ENCODE peak calls at places on chromosomes 13 and 19, in five cellular contexts. One of them, this sample, is unnamed.

GRCh38 chr13:89518289-89519077 is 1829.0 kb upstream of the MIR17HG start:
- DNase-seq in K562: no peak
- DNase-seq in uterus: no peak
- DNase-seq in NB4: no peak
- DNase-seq in Peyer's patch: no peak
- DNase-seq in this sample: no peak

GRCh38 chr19:8519388-8519787 is 5.4 kb upstream of the ZNF414 start:
- DNase-seq in K562: no peak
- DNase-seq in uterus: no peak
- DNase-seq in NB4: no peak
- DNase-seq in Peyer's patch: no peak
- DNase-seq in this sample: no peak

GRCh38 chr19:8648240-8648639 is 17.8 kb downstream of the NFILZ start:
- DNase-seq in K562: no peak
- DNase-seq in uterus: no peak
- DNase-seq in NB4: peak
- DNase-seq in Peyer's patch: no peak
- DNase-seq in this sample: no peak

GRCh38 chr13:46728777-46729176 is 68.2 kb downstream of the ESD start:
- DNase-seq in K562: peak
- DNase-seq in uterus: no peak
- DNase-seq in NB4: peak
- DNase-seq in Peyer's patch: no peak
- DNase-seq in this sample: peak

GRCh38 chr13:113981201-113981605 is 7.3 kb upstream of the C13orf46 start:
- DNase-seq in K562: no peak
- DNase-seq in uterus: no peak
- DNase-seq in NB4: no peak
- DNase-seq in Peyer's patch: peak
- DNase-seq in this sample: no peak

GRCh38 chr13:106710267-106710666 is 142.3 kb upstream of the ARGLU1 start:
- DNase-seq in K562: no peak
- DNase-seq in uterus: peak
- DNase-seq in NB4: no peak
- DNase-seq in Peyer's patch: no peak
- DNase-seq in this sample: no peak

GRCh38 chr19:28554321-28555091 is 658.4 kb downstream of the UQCRFS1 start:
- DNase-seq in K562: no peak
- DNase-seq in uterus: no peak
- DNase-seq in NB4: no peak
- DNase-seq in Peyer's patch: no peak
- DNase-seq in this sample: no peak

GRCh38 chr13:49810825-49811526 is 18.5 kb upstream of the KPNA3 start:
- DNase-seq in K562: no peak
- DNase-seq in uterus: no peak
- DNase-seq in NB4: peak
- DNase-seq in Peyer's patch: no peak
- DNase-seq in this sample: no peak

GRCh38 chr19:39937094-39937493 is 2.7 kb upstream of the FCGBP start:
- DNase-seq in K562: no peak
- DNase-seq in uterus: no peak
- DNase-seq in NB4: peak
- DNase-seq in Peyer's patch: no peak
- DNase-seq in this sample: no peak

GRCh38 chr13:50766043-50766442 is 77.4 kb downstream of the DLEU7 start:
- DNase-seq in K562: no peak
- DNase-seq in uterus: no peak
- DNase-seq in NB4: no peak
- DNase-seq in Peyer's patch: no peak
- DNase-seq in this sample: no peak

GRCh38 chr19:10113592-10113963 is 2.1 kb downstream of the P2RY11 start:
- DNase-seq in K562: no peak
- DNase-seq in uterus: no peak
- DNase-seq in NB4: no peak
- DNase-seq in Peyer's patch: no peak
- DNase-seq in this sample: no peak

GRCh38 chr13:93080587-93080986 is 146.0 kb upstream of the GPC6 start:
- DNase-seq in K562: no peak
- DNase-seq in uterus: no peak
- DNase-seq in NB4: no peak
- DNase-seq in Peyer's patch: no peak
- DNase-seq in this sample: no peak

GRCh38 chr19:40616178-40616577 is 15.0 kb downstream of the LTBP4 start:
- DNase-seq in K562: no peak
- DNase-seq in uterus: no peak
- DNase-seq in NB4: no peak
- DNase-seq in Peyer's patch: no peak
- DNase-seq in this sample: no peak

GRCh38 chr13:70171151-70171550 is 62.9 kb upstream of the KLHL1 start:
- DNase-seq in K562: no peak
- DNase-seq in uterus: no peak
- DNase-seq in NB4: no peak
- DNase-seq in Peyer's patch: no peak
- DNase-seq in this sample: no peak

GRCh38 chr13:41470187-41470586 is 12.8 kb downstream of the RGCC start:
- DNase-seq in K562: no peak
- DNase-seq in uterus: no peak
- DNase-seq in NB4: no peak
- DNase-seq in Peyer's patch: no peak
- DNase-seq in this sample: no peak

GRCh38 chr19:45999653-46000121 is 4.4 kb downstream of the CCDC61 start:
- DNase-seq in K562: peak
- DNase-seq in uterus: no peak
- DNase-seq in NB4: no peak
- DNase-seq in Peyer's patch: no peak
- DNase-seq in this sample: peak

GRCh38 chr13:37074703-37075102 is 15.2 kb upstream of the SUPT20H start:
- DNase-seq in K562: no peak
- DNase-seq in uterus: no peak
- DNase-seq in NB4: peak
- DNase-seq in Peyer's patch: no peak
- DNase-seq in this sample: peak

GRCh38 chr13:26601669-26602068 is 44.2 kb downstream of the WASF3 start:
- DNase-seq in K562: no peak
- DNase-seq in uterus: no peak
- DNase-seq in NB4: peak
- DNase-seq in Peyer's patch: no peak
- DNase-seq in this sample: no peak

GRCh38 chr19:33758541-33759013 is 38.1 kb upstream of the KCTD15 start:
- DNase-seq in K562: no peak
- DNase-seq in uterus: no peak
- DNase-seq in NB4: no peak
- DNase-seq in Peyer's patch: no peak
- DNase-seq in this sample: no peak

GRCh38 chr13:110238795-110239194 is 68.2 kb downstream of the COL4A1 start:
- DNase-seq in K562: no peak
- DNase-seq in uterus: no peak
- DNase-seq in NB4: no peak
- DNase-seq in Peyer's patch: no peak
- DNase-seq in this sample: no peak

GRCh38 chr19:46656541-46656940 is 4.4 kb downstream of the DACT3 start:
- DNase-seq in K562: no peak
- DNase-seq in uterus: no peak
- DNase-seq in NB4: no peak
- DNase-seq in Peyer's patch: no peak
- DNase-seq in this sample: no peak

GRCh38 chr19:6233051-6233826 is 46.5 kb downstream of the MLLT1 start:
- DNase-seq in K562: no peak
- DNase-seq in uterus: peak
- DNase-seq in NB4: peak
- DNase-seq in Peyer's patch: peak
- DNase-seq in this sample: no peak

GRCh38 chr13:25186187-25186586 is 14.1 kb upstream of the AMER2 start:
- DNase-seq in K562: no peak
- DNase-seq in uterus: no peak
- DNase-seq in NB4: no peak
- DNase-seq in Peyer's patch: no peak
- DNase-seq in this sample: no peak

GRCh38 chr19:43934985-43935708 is at the start of gene ZNF45:
- DNase-seq in K562: peak
- DNase-seq in uterus: peak
- DNase-seq in NB4: peak
- DNase-seq in Peyer's patch: peak
- DNase-seq in this sample: peak
- TF ChIP-seq POLR2A in K562: peak
- TF ChIP-seq POLR2A in uterus: no peak
- TF ChIP-seq POLR2A in NB4: peak
- TF ChIP-seq POLR2A in Peyer's patch: no peak
- TF ChIP-seq POLR2A in this sample: peak

DNA sequence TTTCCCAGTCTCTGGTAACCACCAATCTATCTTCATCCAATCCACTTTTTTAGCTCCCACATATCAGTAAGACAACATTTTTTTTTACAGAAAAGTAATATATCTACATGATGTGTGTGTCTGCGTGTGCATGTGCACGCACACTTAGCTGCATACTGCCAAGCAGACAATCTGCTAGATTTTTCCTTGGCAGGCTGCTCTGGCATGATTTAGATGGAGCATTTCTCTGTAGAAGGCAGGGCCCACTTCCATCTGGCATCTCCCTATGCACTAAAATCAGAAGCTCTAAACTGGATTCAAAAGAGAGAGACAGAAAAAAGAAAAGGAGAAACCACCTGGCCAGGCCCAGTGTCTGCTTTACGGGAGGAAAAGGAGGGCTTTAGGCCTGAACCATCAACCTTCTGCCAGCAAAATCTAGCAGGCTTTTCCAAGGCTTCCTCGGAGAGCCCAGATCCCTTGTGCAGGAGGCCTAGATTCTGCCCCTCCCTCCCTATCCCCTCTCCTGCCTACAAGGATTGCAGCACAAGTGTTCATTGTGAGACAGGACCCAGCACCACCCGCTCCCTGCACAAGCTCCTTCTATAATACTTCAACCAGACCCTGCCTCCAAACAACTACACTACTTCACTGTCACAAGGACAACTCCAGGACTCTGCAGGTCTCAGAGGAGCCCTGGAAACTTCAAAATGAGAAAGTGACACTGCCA is 99.3 kb downstream of the DOCK9 start:
- DNase-seq in K562: no peak
- DNase-seq in uterus: no peak
- DNase-seq in NB4: no peak
- DNase-seq in Peyer's patch: no peak
- DNase-seq in this sample: no peak
- TF ChIP-seq POLR2A in K562: no peak
- TF ChIP-seq POLR2A in uterus: no peak
- TF ChIP-seq POLR2A in NB4: no peak
- TF ChIP-seq POLR2A in Peyer's patch: no peak
- TF ChIP-seq POLR2A in this sample: no peak

GRCh38 chr13:43023244-43023931 is at the start of gene DNAJC15:
- DNase-seq in K562: peak
- DNase-seq in uterus: peak
- DNase-seq in NB4: peak
- DNase-seq in Peyer's patch: peak
- DNase-seq in this sample: peak
- TF ChIP-seq POLR2A in K562: no peak
- TF ChIP-seq POLR2A in uterus: no peak
- TF ChIP-seq POLR2A in NB4: no peak
- TF ChIP-seq POLR2A in Peyer's patch: peak
- TF ChIP-seq POLR2A in this sample: peak

DNA sequence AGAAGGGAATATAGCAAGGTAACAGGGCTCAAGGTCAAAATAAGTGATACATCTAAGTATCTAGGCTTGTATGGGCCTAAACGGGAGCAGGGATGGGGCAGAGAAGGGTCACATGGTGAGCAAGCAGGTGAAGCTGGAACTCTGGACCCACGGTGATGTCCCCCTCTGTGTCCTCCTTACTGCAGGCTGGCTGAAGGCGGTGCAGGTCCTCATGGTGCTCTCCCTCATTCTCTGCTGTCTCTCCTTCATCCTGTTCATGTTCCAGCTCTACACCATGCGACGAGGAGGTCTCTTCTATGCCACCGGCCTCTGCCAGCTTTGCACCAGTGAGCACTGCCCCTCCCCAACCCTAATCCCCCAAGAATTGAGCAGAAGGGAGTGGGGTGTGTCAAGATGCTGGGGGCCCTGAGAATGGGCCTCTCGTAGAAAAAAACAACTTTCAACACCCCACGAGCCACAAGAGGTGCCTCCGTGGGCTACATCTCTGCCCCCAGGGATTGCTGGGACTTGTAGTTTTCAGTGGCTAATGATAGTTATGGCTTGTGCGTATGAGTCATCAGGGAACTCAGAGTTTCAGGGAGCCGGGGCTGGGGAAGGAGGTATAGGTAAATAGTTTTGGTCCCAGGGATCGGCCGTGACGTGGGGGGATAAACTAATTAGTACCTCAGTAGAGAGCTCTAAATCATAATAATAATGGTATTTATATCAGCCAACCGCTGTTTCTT is 4.0 kb downstream of the EMP3 start:
- DNase-seq in K562: peak
- DNase-seq in uterus: peak
- DNase-seq in NB4: peak
- DNase-seq in Peyer's patch: no peak
- DNase-seq in this sample: peak
- TF ChIP-seq POLR2A in K562: no peak
- TF ChIP-seq POLR2A in uterus: no peak
- TF ChIP-seq POLR2A in NB4: no peak
- TF ChIP-seq POLR2A in Peyer's patch: no peak
- TF ChIP-seq POLR2A in this sample: no peak

DNA sequence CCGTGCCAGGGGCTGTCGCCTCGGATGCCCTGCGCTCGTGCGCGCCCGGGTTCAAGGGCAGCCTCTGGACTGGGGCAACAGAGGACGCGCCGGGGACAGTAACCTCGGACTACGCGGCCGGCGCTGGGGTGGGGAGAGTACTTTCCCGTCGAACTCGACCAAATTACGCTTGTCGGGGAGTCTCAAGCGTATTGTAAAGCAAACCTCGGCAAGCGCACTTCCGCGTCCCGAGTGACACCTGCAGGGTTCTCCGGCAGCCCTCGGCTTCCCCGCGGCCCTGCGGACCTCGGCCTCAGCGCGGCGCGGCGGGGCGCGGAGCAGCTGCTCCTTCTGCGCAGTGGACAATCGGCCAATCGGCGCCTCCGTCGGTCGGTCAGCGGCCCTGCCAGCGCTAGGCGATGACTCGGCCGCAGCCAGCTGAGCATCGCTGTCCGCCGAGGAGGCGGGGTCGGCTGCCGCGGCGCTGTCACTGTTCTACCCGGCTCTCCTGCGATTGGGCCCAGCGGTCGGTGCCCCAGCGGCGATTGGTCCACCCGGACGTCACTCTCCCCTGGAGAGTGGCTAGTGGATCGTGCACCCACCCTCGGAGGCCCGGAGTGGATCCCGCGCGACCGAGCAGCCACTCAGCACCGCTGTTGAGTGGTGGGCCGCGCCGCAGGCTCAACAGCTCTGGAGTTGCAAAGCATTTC is at the start of gene SLC46A3:
- DNase-seq in K562: peak
- DNase-seq in uterus: peak
- DNase-seq in NB4: peak
- DNase-seq in Peyer's patch: peak
- DNase-seq in this sample: peak
- TF ChIP-seq POLR2A in K562: peak
- TF ChIP-seq POLR2A in uterus: no peak
- TF ChIP-seq POLR2A in NB4: no peak
- TF ChIP-seq POLR2A in Peyer's patch: peak
- TF ChIP-seq POLR2A in this sample: peak

GRCh38 chr19:1250374-1251232 is 2.2 kb downstream of the MIDN start:
- DNase-seq in K562: peak
- DNase-seq in uterus: peak
- DNase-seq in NB4: peak
- DNase-seq in Peyer's patch: peak
- DNase-seq in this sample: peak
- TF ChIP-seq POLR2A in K562: no peak
- TF ChIP-seq POLR2A in uterus: no peak
- TF ChIP-seq POLR2A in NB4: no peak
- TF ChIP-seq POLR2A in Peyer's patch: no peak
- TF ChIP-seq POLR2A in this sample: no peak

This sample was measured in erythroblast.